ENCODE peak calls at places on chromosomes 2 and 18, in six cellular contexts. One of them, this sample, is unnamed.

GRCh38 chr18:58168986-58169385 is 125.0 kb downstream of the NEDD4L start:
- DNase-seq in right lobe of liver: no peak
- DNase-seq in thyroid gland: no peak
- DNase-seq in CD8-positive, alpha-beta memory T cell: no peak
- DNase-seq in CD4-positive, CD25-positive, alpha-beta regulatory T cell: no peak
- DNase-seq in tibial nerve: no peak
- DNase-seq in this sample: no peak

GRCh38 chr18:21163647-21164625 is 52.3 kb upstream of the ROCK1 start:
- DNase-seq in right lobe of liver: no peak
- DNase-seq in thyroid gland: no peak
- DNase-seq in CD8-positive, alpha-beta memory T cell: no peak
- DNase-seq in CD4-positive, CD25-positive, alpha-beta regulatory T cell: no peak
- DNase-seq in tibial nerve: peak; percentile 57
- DNase-seq in this sample: no peak

GRCh38 chr18:78242307-78242643 is 737.3 kb upstream of the SALL3 start:
- DNase-seq in right lobe of liver: no peak
- DNase-seq in thyroid gland: peak; percentile 10
- DNase-seq in CD8-positive, alpha-beta memory T cell: no peak
- DNase-seq in CD4-positive, CD25-positive, alpha-beta regulatory T cell: no peak
- DNase-seq in tibial nerve: peak; percentile 84
- DNase-seq in this sample: no peak

GRCh38 chr2:154697422-154698237 is 865 bp upstream of the KCNJ3 start:
- DNase-seq in right lobe of liver: peak; percentile 48
- DNase-seq in thyroid gland: peak; percentile 29
- DNase-seq in CD8-positive, alpha-beta memory T cell: no peak
- DNase-seq in CD4-positive, CD25-positive, alpha-beta regulatory T cell: no peak
- DNase-seq in tibial nerve: no peak
- DNase-seq in this sample: peak; percentile 67

GRCh38 chr2:58834404-58834803 is 593.3 kb upstream of the FANCL start:
- DNase-seq in right lobe of liver: peak; percentile 21
- DNase-seq in thyroid gland: peak; percentile 54
- DNase-seq in CD8-positive, alpha-beta memory T cell: no peak
- DNase-seq in CD4-positive, CD25-positive, alpha-beta regulatory T cell: no peak
- DNase-seq in tibial nerve: no peak
- DNase-seq in this sample: no peak

GRCh38 chr2:74291217-74291551 is 52.0 kb downstream of the SLC4A5 start:
- DNase-seq in right lobe of liver: no peak
- DNase-seq in thyroid gland: no peak
- DNase-seq in CD8-positive, alpha-beta memory T cell: no peak
- DNase-seq in CD4-positive, CD25-positive, alpha-beta regulatory T cell: no peak
- DNase-seq in tibial nerve: no peak
- DNase-seq in this sample: no peak

GRCh38 chr18:61892683-61893303 is at the start of gene RNF152:
- DNase-seq in right lobe of liver: peak; percentile 44
- DNase-seq in thyroid gland: peak; percentile 32
- DNase-seq in CD8-positive, alpha-beta memory T cell: peak; percentile 16
- DNase-seq in CD4-positive, CD25-positive, alpha-beta regulatory T cell: peak; percentile 23
- DNase-seq in tibial nerve: peak; percentile 8
- DNase-seq in this sample: peak; percentile 68

GRCh38 chr2:104853926-104854506 is at the start of gene POU3F3:
- DNase-seq in right lobe of liver: peak; percentile 21
- DNase-seq in thyroid gland: no peak
- DNase-seq in CD8-positive, alpha-beta memory T cell: peak; percentile 25
- DNase-seq in CD4-positive, CD25-positive, alpha-beta regulatory T cell: no peak
- DNase-seq in tibial nerve: no peak
- DNase-seq in this sample: peak; percentile 92

GRCh38 chr18:58400337-58400885 is 228.5 kb downstream of the ALPK2 start:
- DNase-seq in right lobe of liver: no peak
- DNase-seq in thyroid gland: no peak
- DNase-seq in CD8-positive, alpha-beta memory T cell: no peak
- DNase-seq in CD4-positive, CD25-positive, alpha-beta regulatory T cell: no peak
- DNase-seq in tibial nerve: no peak
- DNase-seq in this sample: peak; percentile 21

GRCh38 chr18:44844486-44844885 is 163.8 kb downstream of the SETBP1 start:
- DNase-seq in right lobe of liver: no peak
- DNase-seq in thyroid gland: no peak
- DNase-seq in CD8-positive, alpha-beta memory T cell: no peak
- DNase-seq in CD4-positive, CD25-positive, alpha-beta regulatory T cell: no peak
- DNase-seq in tibial nerve: no peak
- DNase-seq in this sample: no peak

GRCh38 chr2:238995634-238996033 is 147.7 kb downstream of the TWIST2 start:
- DNase-seq in right lobe of liver: no peak
- DNase-seq in thyroid gland: no peak
- DNase-seq in CD8-positive, alpha-beta memory T cell: no peak
- DNase-seq in CD4-positive, CD25-positive, alpha-beta regulatory T cell: no peak
- DNase-seq in tibial nerve: no peak
- DNase-seq in this sample: no peak

GRCh38 chr2:215828528-215829184 is 184.7 kb downstream of the MREG start:
- DNase-seq in right lobe of liver: peak; percentile 65
- DNase-seq in thyroid gland: peak; percentile 73
- DNase-seq in CD8-positive, alpha-beta memory T cell: peak; percentile 3
- DNase-seq in CD4-positive, CD25-positive, alpha-beta regulatory T cell: no peak
- DNase-seq in tibial nerve: peak; percentile 36
- DNase-seq in this sample: no peak

GRCh38 chr18:78773819-78774218 is 205.8 kb upstream of the SALL3 start:
- DNase-seq in right lobe of liver: no peak
- DNase-seq in thyroid gland: no peak
- DNase-seq in CD8-positive, alpha-beta memory T cell: no peak
- DNase-seq in CD4-positive, CD25-positive, alpha-beta regulatory T cell: no peak
- DNase-seq in tibial nerve: no peak
- DNase-seq in this sample: no peak

GRCh38 chr2:27211241-27211942 is 449 bp upstream of the ATRAID start:
- DNase-seq in right lobe of liver: peak; percentile 89
- DNase-seq in thyroid gland: peak; percentile 33
- DNase-seq in CD8-positive, alpha-beta memory T cell: no peak
- DNase-seq in CD4-positive, CD25-positive, alpha-beta regulatory T cell: no peak
- DNase-seq in tibial nerve: peak; percentile 9
- DNase-seq in this sample: no peak

GRCh38 chr2:176178271-176178806 is 10.1 kb upstream of the HOXD1 start:
- DNase-seq in right lobe of liver: no peak
- DNase-seq in thyroid gland: no peak
- DNase-seq in CD8-positive, alpha-beta memory T cell: no peak
- DNase-seq in CD4-positive, CD25-positive, alpha-beta regulatory T cell: no peak
- DNase-seq in tibial nerve: no peak
- DNase-seq in this sample: peak; percentile 54

GRCh38 chr2:218257390-218257981 is 3.3 kb upstream of the GPBAR1 start:
- DNase-seq in right lobe of liver: no peak
- DNase-seq in thyroid gland: no peak
- DNase-seq in CD8-positive, alpha-beta memory T cell: peak; percentile 54
- DNase-seq in CD4-positive, CD25-positive, alpha-beta regulatory T cell: peak; percentile 64
- DNase-seq in tibial nerve: no peak
- DNase-seq in this sample: no peak

GRCh38 chr2:240800241-240800640 is 19.8 kb downstream of the KIF1A start:
- DNase-seq in right lobe of liver: peak; percentile 13
- DNase-seq in thyroid gland: no peak
- DNase-seq in CD8-positive, alpha-beta memory T cell: no peak
- DNase-seq in CD4-positive, CD25-positive, alpha-beta regulatory T cell: no peak
- DNase-seq in tibial nerve: no peak
- DNase-seq in this sample: no peak

GRCh38 chr2:176491172-176491904 is 222.1 kb downstream of the MTX2 start:
- DNase-seq in right lobe of liver: no peak
- DNase-seq in thyroid gland: no peak
- DNase-seq in CD8-positive, alpha-beta memory T cell: no peak
- DNase-seq in CD4-positive, CD25-positive, alpha-beta regulatory T cell: no peak
- DNase-seq in tibial nerve: peak; percentile 68
- DNase-seq in this sample: no peak

GRCh38 chr2:10523406-10524189 is 75.5 kb upstream of the ODC1 start:
- DNase-seq in right lobe of liver: no peak
- DNase-seq in thyroid gland: no peak
- DNase-seq in CD8-positive, alpha-beta memory T cell: no peak
- DNase-seq in CD4-positive, CD25-positive, alpha-beta regulatory T cell: no peak
- DNase-seq in tibial nerve: no peak
- DNase-seq in this sample: no peak

DNA sequence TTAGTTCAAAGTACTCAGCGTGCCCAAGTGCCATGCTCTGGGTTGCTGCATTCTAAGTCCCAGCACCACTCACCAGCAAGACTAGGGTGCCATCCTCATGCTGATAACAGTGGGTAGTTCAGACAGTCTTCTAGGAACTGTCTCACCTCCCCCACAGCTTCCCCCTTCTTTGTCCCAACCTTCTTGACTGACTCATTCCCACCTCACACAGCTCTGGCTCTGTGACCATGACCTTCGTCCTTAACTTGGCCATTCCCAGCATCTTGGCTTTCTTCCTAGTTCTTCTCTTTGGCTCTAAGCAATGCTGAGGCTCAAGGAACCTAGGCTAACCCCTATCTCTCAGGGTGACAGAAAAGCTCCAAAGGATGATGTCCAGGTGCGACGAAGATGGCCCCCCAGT is 20.0 kb upstream of the CXCR4 start:
- DNase-seq in right lobe of liver: no peak
- DNase-seq in thyroid gland: no peak
- DNase-seq in CD8-positive, alpha-beta memory T cell: no peak
- DNase-seq in CD4-positive, CD25-positive, alpha-beta regulatory T cell: no peak
- DNase-seq in tibial nerve: no peak
- DNase-seq in this sample: no peak
- H3K4me1 ChIP-seq in right lobe of liver: no peaks in the 10 kb centered on the region
- H3K4me1 ChIP-seq in thyroid gland: no peaks in the 10 kb centered on the region
- H3K4me1 ChIP-seq in CD8-positive, alpha-beta memory T cell: peaks cover 97% of the 10 kb centered on the region
- H3K4me1 ChIP-seq in CD4-positive, CD25-positive, alpha-beta regulatory T cell: peaks cover 79% of the 10 kb centered on the region
- H3K4me1 ChIP-seq in tibial nerve: peaks cover 23% of the 10 kb centered on the region
- H3K4me1 ChIP-seq in this sample: no peaks in the 10 kb centered on the region

DNA sequence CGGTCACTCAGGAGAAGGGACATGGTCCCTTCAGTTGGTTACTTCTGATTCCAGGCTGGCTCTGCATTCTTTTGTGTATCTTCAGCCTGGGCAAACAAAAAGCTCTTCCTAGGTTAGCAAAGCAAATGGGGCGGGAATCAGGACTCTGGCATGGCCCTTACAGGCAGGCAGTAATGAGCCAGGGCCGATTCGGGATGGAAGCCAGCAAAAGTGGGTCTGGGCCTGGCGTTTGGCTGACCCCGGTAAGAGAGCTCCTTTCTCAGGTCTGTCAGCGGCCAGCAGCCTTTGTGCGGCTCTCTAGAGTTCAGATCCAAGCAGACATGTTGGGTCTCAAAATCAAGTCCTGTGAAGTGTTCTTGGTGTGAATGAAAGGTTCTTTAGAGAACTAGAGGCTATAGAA is 81.5 kb upstream of the EML6 start:
- DNase-seq in right lobe of liver: no peak
- DNase-seq in thyroid gland: no peak
- DNase-seq in CD8-positive, alpha-beta memory T cell: no peak
- DNase-seq in CD4-positive, CD25-positive, alpha-beta regulatory T cell: no peak
- DNase-seq in tibial nerve: no peak
- DNase-seq in this sample: no peak
- H3K36me3 ChIP-seq in right lobe of liver: peaks cover 24% of the 10 kb centered on the region
- H3K36me3 ChIP-seq in thyroid gland: peaks cover 54% of the 10 kb centered on the region
- H3K36me3 ChIP-seq in CD8-positive, alpha-beta memory T cell: peaks cover 74% of the 10 kb centered on the region
- H3K36me3 ChIP-seq in CD4-positive, CD25-positive, alpha-beta regulatory T cell: peaks cover 89% of the 10 kb centered on the region
- H3K36me3 ChIP-seq in tibial nerve: peaks cover 16% of the 10 kb centered on the region
- H3K36me3 ChIP-seq in this sample: peaks cover 76% of the 10 kb centered on the region

GRCh38 chr2:86281066-86281700 is 56.2 kb downstream of the REEP1 start:
- DNase-seq in right lobe of liver: no peak
- DNase-seq in thyroid gland: no peak
- DNase-seq in CD8-positive, alpha-beta memory T cell: no peak
- DNase-seq in CD4-positive, CD25-positive, alpha-beta regulatory T cell: no peak
- DNase-seq in tibial nerve: no peak
- DNase-seq in this sample: no peak
- H3K27ac ChIP-seq in right lobe of liver: no peak overlapping the region
- H3K27ac ChIP-seq in thyroid gland: no peak overlapping the region
- H3K27ac ChIP-seq in CD8-positive, alpha-beta memory T cell: no peak overlapping the region
- H3K27ac ChIP-seq in CD4-positive, CD25-positive, alpha-beta regulatory T cell: no peak overlapping the region
- H3K27ac ChIP-seq in tibial nerve: no peak overlapping the region
- H3K27ac ChIP-seq in this sample: no peak overlapping the region

GRCh38 chr2:12730265-12730664 is 13.5 kb downstream of the TRIB2 start:
- DNase-seq in right lobe of liver: no peak
- DNase-seq in thyroid gland: no peak
- DNase-seq in CD8-positive, alpha-beta memory T cell: no peak
- DNase-seq in CD4-positive, CD25-positive, alpha-beta regulatory T cell: no peak
- DNase-seq in tibial nerve: no peak
- DNase-seq in this sample: no peak
- H3K4me1 ChIP-seq in right lobe of liver: peaks cover 47% of the 10 kb centered on the region
- H3K4me1 ChIP-seq in thyroid gland: peaks cover 65% of the 10 kb centered on the region
- H3K4me1 ChIP-seq in CD8-positive, alpha-beta memory T cell: peaks cover 80% of the 10 kb centered on the region
- H3K4me1 ChIP-seq in CD4-positive, CD25-positive, alpha-beta regulatory T cell: peaks cover 93% of the 10 kb centered on the region
- H3K4me1 ChIP-seq in tibial nerve: peaks cover 96% of the 10 kb centered on the region
- H3K4me1 ChIP-seq in this sample: peaks cover 19% of the 10 kb centered on the region

GRCh38 chr18:74513149-74513882 is 17.2 kb downstream of the CNDP2 start:
- DNase-seq in right lobe of liver: no peak
- DNase-seq in thyroid gland: no peak
- DNase-seq in CD8-positive, alpha-beta memory T cell: no peak
- DNase-seq in CD4-positive, CD25-positive, alpha-beta regulatory T cell: no peak
- DNase-seq in tibial nerve: no peak
- DNase-seq in this sample: no peak
- H3K36me3 ChIP-seq in right lobe of liver: peaks cover 7% of the 10 kb centered on the region
- H3K36me3 ChIP-seq in thyroid gland: peaks cover 73% of the 10 kb centered on the region
- H3K36me3 ChIP-seq in CD8-positive, alpha-beta memory T cell: peaks cover 52% of the 10 kb centered on the region
- H3K36me3 ChIP-seq in CD4-positive, CD25-positive, alpha-beta regulatory T cell: peaks cover 89% of the 10 kb centered on the region
- H3K36me3 ChIP-seq in tibial nerve: no peaks in the 10 kb centered on the region
- H3K36me3 ChIP-seq in this sample: peaks cover 61% of the 10 kb centered on the region

GRCh38 chr2:184338776-184339175 is 259.6 kb upstream of the ZNF804A start:
- DNase-seq in right lobe of liver: no peak
- DNase-seq in thyroid gland: no peak
- DNase-seq in CD8-positive, alpha-beta memory T cell: no peak
- DNase-seq in CD4-positive, CD25-positive, alpha-beta regulatory T cell: no peak
- DNase-seq in tibial nerve: no peak
- DNase-seq in this sample: no peak
- H3K27ac ChIP-seq in right lobe of liver: no peak overlapping the region
- H3K27ac ChIP-seq in thyroid gland: no peak overlapping the region
- H3K27ac ChIP-seq in CD8-positive, alpha-beta memory T cell: no peak overlapping the region
- H3K27ac ChIP-seq in CD4-positive, CD25-positive, alpha-beta regulatory T cell: no peak overlapping the region
- H3K27ac ChIP-seq in tibial nerve: no peak overlapping the region
- H3K27ac ChIP-seq in this sample: no peak overlapping the region

DNA sequence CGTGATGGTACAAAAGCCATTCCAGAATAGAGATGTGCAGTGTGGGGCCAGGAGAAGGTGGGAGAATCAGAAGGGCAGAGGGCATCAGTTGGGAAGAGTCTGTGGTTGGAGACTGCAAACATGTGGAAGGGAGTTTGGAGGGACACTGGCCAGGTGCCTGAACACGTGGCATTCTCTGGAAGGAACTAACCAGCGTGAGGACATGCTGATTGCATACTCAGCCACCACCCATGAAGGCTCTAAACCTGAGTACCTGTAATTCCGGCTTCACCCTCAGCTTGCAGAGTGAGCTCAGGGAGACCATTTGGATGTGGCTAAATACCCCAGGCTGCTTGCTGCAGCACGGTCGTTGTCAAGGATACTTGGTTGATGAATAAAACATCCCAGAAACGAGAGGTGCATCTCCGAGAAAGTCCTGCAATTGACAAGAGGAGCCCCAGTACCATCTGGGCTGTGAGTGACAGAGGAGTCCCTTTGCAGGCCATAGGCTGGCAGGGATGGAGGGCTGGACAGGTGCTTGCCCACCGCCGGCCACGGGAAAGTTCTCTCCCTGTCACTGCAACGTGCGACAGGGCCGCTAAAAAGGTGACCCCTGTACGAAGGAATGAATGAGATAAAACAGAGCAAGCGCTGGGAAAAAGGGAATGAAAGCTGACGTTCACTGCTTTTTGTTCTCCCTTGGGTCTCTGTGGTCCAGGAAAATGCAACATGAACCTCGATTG is 5.0 kb downstream of the ACKR3 start:
- DNase-seq in right lobe of liver: no peak
- DNase-seq in thyroid gland: peak; percentile 83
- DNase-seq in CD8-positive, alpha-beta memory T cell: no peak
- DNase-seq in CD4-positive, CD25-positive, alpha-beta regulatory T cell: no peak
- DNase-seq in tibial nerve: no peak
- DNase-seq in this sample: no peak
- H3K4me1 ChIP-seq in right lobe of liver: peaks cover 5% of the 10 kb centered on the region
- H3K4me1 ChIP-seq in thyroid gland: peaks cover 79% of the 10 kb centered on the region
- H3K4me1 ChIP-seq in CD8-positive, alpha-beta memory T cell: peaks cover 11% of the 10 kb centered on the region
- H3K4me1 ChIP-seq in CD4-positive, CD25-positive, alpha-beta regulatory T cell: peaks cover 6% of the 10 kb centered on the region
- H3K4me1 ChIP-seq in tibial nerve: peaks cover 78% of the 10 kb centered on the region
- H3K4me1 ChIP-seq in this sample: peaks cover 11% of the 10 kb centered on the region

This sample was measured in ascending aorta.